ENCODE peak calls at places on chromosome 12, in four cellular contexts. T is A549, R is cardiac muscle cell, U is body of pancreas. P is an unnamed sample.

GRCh38 chr12:39490500-39491276 is 47.8 kb upstream of the KIF21A start:
- DNase-seq in T (peak; percentile 61), R (no peak), U (no peak), P (no peak)

GRCh38 chr12:96236221-96236822 is 42.1 kb downstream of the ELK3 start:
- DNase-seq in T (no peak), R (no peak), U (no peak), P (no peak)

GRCh38 chr12:131009595-131010270 is 56.0 kb downstream of the ADGRD1 start:
- DNase-seq in T (no peak), R (no peak), U (no peak), P (no peak)

GRCh38 chr12:4140607-4141301 is 132.8 kb upstream of the CCND2 start:
- DNase-seq in T (no peak), R (no peak), U (no peak), P (no peak)

GRCh38 chr12:40819427-40820108 is 127.3 kb downstream of the CNTN1 start:
- DNase-seq in T (peak; percentile 38), R (peak; percentile 81), U (peak; percentile 23), P (no peak)

GRCh38 chr12:131250028-131250950 is 296.6 kb downstream of the ADGRD1 start:
- DNase-seq in T (peak; percentile 87), R (no peak), U (no peak), P (no peak)

GRCh38 chr12:132619301-132620112 is 931 bp downstream of the P2RX2 start:
- DNase-seq in T (no peak), R (no peak), U (peak; percentile 24), P (no peak)

GRCh38 chr12:54379401-54380201 is 4.9 kb downstream of the ZNF385A start:
- DNase-seq in T (peak; percentile 92), R (peak; percentile 94), U (peak; percentile 91), P (peak; percentile 96)

GRCh38 chr12:15599266-15600037 is 189.7 kb downstream of the EPS8 start:
- DNase-seq in T (peak; percentile 14), R (peak; percentile 50), U (no peak), P (no peak)

GRCh38 chr12:83826112-83826511 is 1086.5 kb downstream of the SLC6A15 start:
- DNase-seq in T (peak; percentile 46), R (peak; percentile 21), U (peak; percentile 69), P (no peak)

GRCh38 chr12:61808856-61809255 is 451.3 kb upstream of the USP15 start:
- DNase-seq in T (no peak), R (no peak), U (no peak), P (no peak)

GRCh38 chr12:46386877-46387629 is 14.5 kb upstream of the SLC38A2 start:
- DNase-seq in T (peak; percentile 47), R (no peak), U (no peak), P (no peak)

GRCh38 chr12:55057466-55057865 is 37.7 kb downstream of the NEUROD4 start:
- DNase-seq in T (no peak), R (no peak), U (no peak), P (no peak)

GRCh38 chr12:113933201-113933786 is 32.8 kb downstream of the RBM19 start:
- DNase-seq in T (no peak), R (peak; percentile 60), U (no peak), P (no peak)

GRCh38 chr12:131067993-131068942 is 114.6 kb downstream of the ADGRD1 start:
- DNase-seq in T (no peak), R (no peak), U (no peak), P (no peak)

GRCh38 chr12:124512667-124513296 is 54.6 kb downstream of the NCOR2 start:
- DNase-seq in T (peak; percentile 84), R (no peak), U (peak; percentile 79), P (peak; percentile 97)

GRCh38 chr12:124513297-124513867 is 54.0 kb downstream of the NCOR2 start:
- DNase-seq in T (peak; percentile 51), R (no peak), U (no peak), P (no peak)

GRCh38 chr12:124514996-124515932 is 52.1 kb downstream of the NCOR2 start:
- DNase-seq in T (no peak), R (no peak), U (no peak), P (no peak)

GRCh38 chr12:124515981-124516380 is 51.4 kb downstream of the NCOR2 start:
- DNase-seq in T (no peak), R (no peak), U (peak; percentile 51), P (no peak)

DNA sequence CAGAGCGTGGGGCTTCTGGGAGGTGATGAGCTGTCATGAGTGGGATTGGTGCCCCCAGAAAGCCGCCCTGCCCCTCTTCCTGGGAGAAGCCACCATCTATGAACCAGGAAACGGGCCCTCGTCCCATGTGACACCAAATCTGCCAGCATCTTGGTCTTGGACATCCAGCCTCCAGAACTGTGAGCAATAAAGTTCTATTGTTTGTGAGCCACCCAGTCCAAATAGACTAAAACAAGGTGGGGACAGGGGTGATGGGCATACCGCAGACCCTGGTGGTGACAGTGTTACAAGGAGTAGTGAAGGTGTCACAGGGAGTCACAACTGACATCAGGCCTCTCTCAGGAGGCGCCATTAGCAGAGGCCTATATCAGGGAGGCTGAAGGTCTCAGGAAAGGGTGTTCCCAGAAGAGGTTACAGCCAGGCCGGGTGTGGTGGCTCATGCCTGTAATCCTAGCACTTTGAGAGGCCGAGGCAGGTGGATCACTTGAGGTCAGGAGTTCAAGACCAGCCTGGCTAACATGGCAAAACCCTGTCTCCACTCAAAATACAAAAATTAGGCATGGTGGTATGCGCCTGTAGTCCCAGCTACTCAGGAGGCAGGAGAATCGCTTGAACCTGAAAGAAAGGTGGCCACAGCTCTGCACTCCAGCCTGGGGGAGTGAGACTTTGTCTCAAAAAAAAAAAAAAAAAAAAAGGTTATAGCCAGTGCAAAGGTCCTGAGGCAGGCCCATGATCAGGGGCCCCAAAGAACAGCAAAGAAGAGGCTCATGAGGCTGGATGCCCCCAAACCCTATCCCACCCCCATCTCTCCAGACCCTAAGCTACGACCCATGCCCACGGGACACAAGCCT is 53.0 kb downstream of the NCOR2 start:
- DNase-seq in T (no peak), R (no peak), U (no peak), P (no peak)
- H3K4me1 ChIP-seq in T (peaks cover 66% of the 10 kb centered on the region), R (peaks cover 57% of the 10 kb centered on the region), U (peaks cover 83% of the 10 kb centered on the region), P (peaks cover 98% of the 10 kb centered on the region)

DNA sequence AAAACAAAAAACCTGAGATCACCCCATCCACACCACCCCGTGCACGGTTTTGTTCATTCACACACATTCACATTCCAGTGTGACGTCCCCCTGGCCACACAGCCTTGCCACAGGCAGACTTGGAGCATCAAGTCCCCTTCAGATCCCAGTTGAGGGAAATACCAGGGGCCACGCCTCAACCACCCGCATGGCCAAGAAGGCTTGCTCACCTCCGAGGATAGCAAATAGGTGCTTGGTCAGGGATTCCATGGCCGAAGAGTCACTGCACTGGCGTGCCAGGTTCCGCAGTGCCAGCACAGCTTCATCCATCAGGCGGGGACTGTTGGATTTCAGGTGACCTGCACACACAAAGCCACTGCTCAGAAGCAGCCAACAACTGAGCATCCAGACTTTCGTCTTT is 19.0 kb downstream of the GCN1 start:
- DNase-seq in T (no peak), R (no peak), U (no peak), P (no peak)
- H3K27ac ChIP-seq in T (no peak overlapping the region), R (no peak overlapping the region), U (no peak overlapping the region), P (no peak overlapping the region)

GRCh38 chr12:9237286-9237685 is 29.1 kb upstream of the PZP start:
- DNase-seq in T (no peak), R (no peak), U (no peak), P (no peak)
- TF ChIP-seq CTCF in T (no peak), R (no peak), U (no peak), P (no peak)

GRCh38 chr12:49748800-49749199 is 7.4 kb downstream of the TMBIM6 start:
- DNase-seq in T (no peak), R (peak; percentile 24), U (no peak), P (no peak)

GRCh38 chr12:49740930-49741881 is at the start of gene TMBIM6:
- DNase-seq in T (peak; percentile 100), R (peak; percentile 100), U (peak; percentile 100), P (peak; percentile 100)

GRCh38 chr12:49748306-49748705 is 6.9 kb downstream of the TMBIM6 start:
- DNase-seq in T (no peak), R (no peak), U (no peak), P (no peak)

GRCh38 chr12:49741882-49742620 is 694 bp downstream of the TMBIM6 start:
- DNase-seq in T (peak; percentile 84), R (peak; percentile 85), U (peak; percentile 94), P (peak; percentile 94)

DNA sequence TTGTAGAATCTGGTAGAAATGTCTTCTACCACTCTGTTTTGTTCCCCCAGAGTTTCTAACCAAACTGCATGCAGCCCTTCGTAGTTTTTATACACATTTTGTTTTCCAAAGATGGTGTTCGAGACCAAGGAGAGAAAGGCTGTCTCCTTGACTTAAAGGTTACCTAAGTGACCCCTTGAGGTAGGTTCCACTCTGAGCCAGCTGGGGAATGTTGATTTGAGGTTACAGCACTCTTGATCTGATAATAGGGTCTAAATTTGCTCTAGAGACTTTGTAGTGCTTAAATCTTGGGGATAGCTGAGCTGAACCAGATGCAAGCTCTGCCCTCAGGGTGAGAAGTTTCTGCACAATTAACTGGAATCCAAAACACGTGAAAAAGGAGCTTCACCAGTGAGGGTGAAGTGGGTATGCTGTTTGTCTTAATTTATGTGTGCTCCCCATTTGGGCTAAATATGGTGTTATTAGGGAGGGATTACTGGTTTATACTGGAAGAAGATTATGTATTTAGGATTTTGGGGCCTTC is 3.1 kb downstream of the TMBIM6 start:
- DNase-seq in T (no peak), R (no peak), U (no peak), P (no peak)
- H3K4me1 ChIP-seq in T (peaks cover 18% of the 10 kb centered on the region), R (peaks cover 50% of the 10 kb centered on the region), U (peaks cover 60% of the 10 kb centered on the region), P (peaks cover 72% of the 10 kb centered on the region)

GRCh38 chr12:122087431-122088180 is 9.1 kb downstream of the MLXIP start:
- DNase-seq in T (no peak), R (no peak), U (peak; percentile 18), P (no peak)
- H3K27ac ChIP-seq in T (no peak overlapping the region), R (no peak overlapping the region), U (no peak overlapping the region), P (peak overlapping the region; percentile 31)

GRCh38 chr12:106315523-106315922 is 13.0 kb downstream of the TCP11L2 start:
- DNase-seq in T (no peak), R (no peak), U (no peak), P (no peak)
- TF ChIP-seq CTCF in T (no peak), R (no peak), U (no peak), P (no peak)

GRCh38 chr12:89161553-89161952 is 190.7 kb downstream of the DUSP6 start:
- DNase-seq in T (no peak), R (no peak), U (no peak), P (no peak)

GRCh38 chr12:89162704-89163261 is 189.5 kb downstream of the DUSP6 start:
- DNase-seq in T (peak; percentile 91), R (no peak), U (peak; percentile 30), P (peak; percentile 93)

GRCh38 chr12:89160716-89161123 is 191.6 kb downstream of the DUSP6 start:
- DNase-seq in T (peak; percentile 28), R (no peak), U (peak; percentile 17), P (peak; percentile 93)

GRCh38 chr12:89166525-89166934 is 185.8 kb downstream of the DUSP6 start:
- DNase-seq in T (peak; percentile 36), R (no peak), U (no peak), P (no peak)

GRCh38 chr12:89163918-89164317 is 188.4 kb downstream of the DUSP6 start:
- DNase-seq in T (peak; percentile 15), R (no peak), U (no peak), P (no peak)
- H3K4me1 ChIP-seq in T (peaks cover 45% of the 10 kb centered on the region), R (peaks cover 5% of the 10 kb centered on the region), U (no peaks in the 10 kb centered on the region), P (peaks cover 58% of the 10 kb centered on the region)

GRCh38 chr12:93113317-93114006 is 184.4 kb upstream of the EEA1 start:
- DNase-seq in T (no peak), R (peak; percentile 89), U (no peak), P (no peak)

GRCh38 chr12:93115198-93115601 is 186.1 kb upstream of the EEA1 start:
- DNase-seq in T (no peak), R (peak; percentile 22), U (no peak), P (no peak)

GRCh38 chr12:93115646-93116045 is 186.6 kb upstream of the EEA1 start:
- DNase-seq in T (no peak), R (no peak), U (no peak), P (no peak)

GRCh38 chr12:93111791-93112208 is 182.7 kb upstream of the EEA1 start:
- DNase-seq in T (no peak), R (no peak), U (no peak), P (no peak)

GRCh38 chr12:93116632-93117031 is 187.5 kb upstream of the EEA1 start:
- DNase-seq in T (no peak), R (no peak), U (no peak), P (no peak)
- H3K27ac ChIP-seq in T (no peak overlapping the region), R (peak overlapping the region; percentile 95), U (no peak overlapping the region), P (no peak overlapping the region)